ENCODE peak calls at places on chromosomes 6 and 20, in nine cellular contexts. One of them, this sample, is unnamed.

GRCh38 chr20:62739581-62740285 is 31.1 kb downstream of the NTSR1 start:
- DNase-seq in kidney epithelial cell: no peak
- DNase-seq in GM23248: peak
- DNase-seq in GM23338: no peak
- DNase-seq in PC-9: no peak
- DNase-seq in bronchial epithelial cell: no peak
- DNase-seq in endothelial cell of umbilical vein: no peak
- DNase-seq in Peyer's patch: peak
- DNase-seq in HL-60: no peak
- DNase-seq in this sample: no peak

GRCh38 chr6:121436966-121437756 is 1.7 kb downstream of the GJA1 start:
- DNase-seq in kidney epithelial cell: no peak
- DNase-seq in GM23248: peak
- DNase-seq in GM23338: peak
- DNase-seq in PC-9: no peak
- DNase-seq in bronchial epithelial cell: peak
- DNase-seq in endothelial cell of umbilical vein: peak
- DNase-seq in Peyer's patch: peak
- DNase-seq in HL-60: no peak
- DNase-seq in this sample: peak

GRCh38 chr20:46316984-46317684 is 8.8 kb upstream of the CDH22 start:
- DNase-seq in kidney epithelial cell: no peak
- DNase-seq in GM23248: no peak
- DNase-seq in GM23338: no peak
- DNase-seq in PC-9: no peak
- DNase-seq in bronchial epithelial cell: no peak
- DNase-seq in endothelial cell of umbilical vein: no peak
- DNase-seq in Peyer's patch: no peak
- DNase-seq in HL-60: no peak
- DNase-seq in this sample: no peak

GRCh38 chr6:143901885-143902708 is 37.8 kb downstream of the ZC2HC1B start:
- DNase-seq in kidney epithelial cell: no peak
- DNase-seq in GM23248: peak
- DNase-seq in GM23338: no peak
- DNase-seq in PC-9: no peak
- DNase-seq in bronchial epithelial cell: no peak
- DNase-seq in endothelial cell of umbilical vein: peak
- DNase-seq in Peyer's patch: no peak
- DNase-seq in HL-60: no peak
- DNase-seq in this sample: peak

GRCh38 chr6:5851261-5851757 is 155.4 kb downstream of the NRN1 start:
- DNase-seq in kidney epithelial cell: peak
- DNase-seq in GM23248: peak
- DNase-seq in GM23338: peak
- DNase-seq in PC-9: no peak
- DNase-seq in bronchial epithelial cell: peak
- DNase-seq in endothelial cell of umbilical vein: peak
- DNase-seq in Peyer's patch: peak
- DNase-seq in HL-60: no peak
- DNase-seq in this sample: peak

GRCh38 chr6:82000551-82000950 is 247.0 kb downstream of the IBTK start:
- DNase-seq in kidney epithelial cell: no peak
- DNase-seq in GM23248: no peak
- DNase-seq in GM23338: no peak
- DNase-seq in PC-9: no peak
- DNase-seq in bronchial epithelial cell: peak
- DNase-seq in endothelial cell of umbilical vein: no peak
- DNase-seq in Peyer's patch: no peak
- DNase-seq in HL-60: no peak
- DNase-seq in this sample: no peak

GRCh38 chr6:134589512-134589911 is 271.6 kb upstream of the SGK1 start:
- DNase-seq in kidney epithelial cell: peak
- DNase-seq in GM23248: peak
- DNase-seq in GM23338: peak
- DNase-seq in PC-9: peak
- DNase-seq in bronchial epithelial cell: peak
- DNase-seq in endothelial cell of umbilical vein: no peak
- DNase-seq in Peyer's patch: no peak
- DNase-seq in HL-60: no peak
- DNase-seq in this sample: peak

GRCh38 chr6:30490031-30490876 is 945 bp downstream of the HLA-E start:
- DNase-seq in kidney epithelial cell: no peak
- DNase-seq in GM23248: peak
- DNase-seq in GM23338: peak
- DNase-seq in PC-9: peak
- DNase-seq in bronchial epithelial cell: peak
- DNase-seq in endothelial cell of umbilical vein: peak
- DNase-seq in Peyer's patch: peak
- DNase-seq in HL-60: peak
- DNase-seq in this sample: peak

GRCh38 chr6:37373822-37374514 is 20.2 kb downstream of the RNF8 start:
- DNase-seq in kidney epithelial cell: no peak
- DNase-seq in GM23248: peak
- DNase-seq in GM23338: no peak
- DNase-seq in PC-9: no peak
- DNase-seq in bronchial epithelial cell: peak
- DNase-seq in endothelial cell of umbilical vein: peak
- DNase-seq in Peyer's patch: no peak
- DNase-seq in HL-60: no peak
- DNase-seq in this sample: peak

GRCh38 chr6:158661156-158661555 is 11.3 kb downstream of the SYTL3 start:
- DNase-seq in kidney epithelial cell: no peak
- DNase-seq in GM23248: no peak
- DNase-seq in GM23338: peak
- DNase-seq in PC-9: peak
- DNase-seq in bronchial epithelial cell: no peak
- DNase-seq in endothelial cell of umbilical vein: no peak
- DNase-seq in Peyer's patch: peak
- DNase-seq in HL-60: no peak
- DNase-seq in this sample: no peak

GRCh38 chr6:158663465-158664167 is 13.8 kb downstream of the SYTL3 start:
- DNase-seq in kidney epithelial cell: no peak
- DNase-seq in GM23248: no peak
- DNase-seq in GM23338: peak
- DNase-seq in PC-9: peak
- DNase-seq in bronchial epithelial cell: peak
- DNase-seq in endothelial cell of umbilical vein: no peak
- DNase-seq in Peyer's patch: no peak
- DNase-seq in HL-60: no peak
- DNase-seq in this sample: no peak

GRCh38 chr6:158665332-158665731 is 15.5 kb downstream of the SYTL3 start:
- DNase-seq in kidney epithelial cell: no peak
- DNase-seq in GM23248: no peak
- DNase-seq in GM23338: no peak
- DNase-seq in PC-9: no peak
- DNase-seq in bronchial epithelial cell: no peak
- DNase-seq in endothelial cell of umbilical vein: no peak
- DNase-seq in Peyer's patch: no peak
- DNase-seq in HL-60: no peak
- DNase-seq in this sample: no peak

GRCh38 chr6:158660331-158660730 is 10.5 kb downstream of the SYTL3 start:
- DNase-seq in kidney epithelial cell: no peak
- DNase-seq in GM23248: peak
- DNase-seq in GM23338: peak
- DNase-seq in PC-9: peak
- DNase-seq in bronchial epithelial cell: peak
- DNase-seq in endothelial cell of umbilical vein: no peak
- DNase-seq in Peyer's patch: peak
- DNase-seq in HL-60: no peak
- DNase-seq in this sample: no peak

DNA sequence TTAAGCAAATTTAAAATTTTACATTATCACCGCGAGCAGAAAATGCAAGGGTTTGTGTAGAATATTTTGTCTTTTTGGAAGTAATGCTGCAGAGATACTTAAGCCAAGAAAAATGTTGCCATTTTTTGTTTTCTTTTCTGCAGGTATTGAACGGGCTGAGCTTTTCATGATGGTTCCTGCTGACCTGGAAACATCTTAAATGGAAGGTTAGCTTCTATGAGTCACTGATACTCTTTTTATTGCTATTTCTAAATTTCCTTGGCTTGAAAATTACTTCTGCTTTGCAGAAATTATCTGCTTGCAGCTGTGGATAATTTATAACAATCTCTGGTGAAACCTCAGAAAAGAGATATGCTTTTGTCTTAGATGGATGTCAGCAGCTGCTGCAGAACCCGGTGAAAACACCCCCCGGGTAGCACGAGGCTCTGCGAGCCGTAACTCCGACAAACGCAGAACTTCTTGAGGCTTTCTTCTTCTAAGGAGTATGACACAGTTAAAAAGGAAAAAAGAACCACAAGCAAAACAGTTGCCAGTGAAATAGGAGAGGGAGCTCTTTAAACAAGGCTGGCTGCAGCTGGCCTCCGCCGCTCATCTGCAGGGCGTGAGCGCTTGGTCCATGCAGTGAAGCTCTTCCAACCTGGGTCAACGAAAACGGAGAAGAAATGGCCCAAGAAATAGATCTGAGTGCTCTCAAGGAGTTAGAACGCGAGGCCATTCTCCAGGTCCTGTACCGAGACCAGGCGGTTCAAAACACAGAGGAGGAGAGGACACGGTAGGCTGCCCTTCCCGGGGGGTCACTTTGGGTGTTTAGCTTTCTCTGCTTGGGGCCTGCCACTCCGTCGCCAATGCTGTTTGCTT is 13.0 kb downstream of the SYTL3 start:
- DNase-seq in kidney epithelial cell: no peak
- DNase-seq in GM23248: no peak
- DNase-seq in GM23338: no peak
- DNase-seq in PC-9: no peak
- DNase-seq in bronchial epithelial cell: no peak
- DNase-seq in endothelial cell of umbilical vein: no peak
- DNase-seq in Peyer's patch: no peak
- DNase-seq in HL-60: no peak
- DNase-seq in this sample: no peak
- H3K4me3 ChIP-seq in kidney epithelial cell: no peak
- H3K4me3 ChIP-seq in GM23248: no peak
- H3K4me3 ChIP-seq in GM23338: no peak
- H3K4me3 ChIP-seq in PC-9: no peak
- H3K4me3 ChIP-seq in bronchial epithelial cell: no peak
- H3K4me3 ChIP-seq in endothelial cell of umbilical vein: no peak
- H3K4me3 ChIP-seq in Peyer's patch: no peak
- H3K4me3 ChIP-seq in HL-60: no peak
- H3K4me3 ChIP-seq in this sample: no peak

GRCh38 chr20:21510995-21511394 is 2.9 kb downstream of the NKX2-2 start:
- DNase-seq in kidney epithelial cell: no peak
- DNase-seq in GM23248: no peak
- DNase-seq in GM23338: no peak
- DNase-seq in PC-9: no peak
- DNase-seq in bronchial epithelial cell: no peak
- DNase-seq in endothelial cell of umbilical vein: no peak
- DNase-seq in Peyer's patch: no peak
- DNase-seq in HL-60: no peak
- DNase-seq in this sample: no peak
- H3K4me3 ChIP-seq in kidney epithelial cell: no peak
- H3K4me3 ChIP-seq in GM23248: peak
- H3K4me3 ChIP-seq in GM23338: peak
- H3K4me3 ChIP-seq in PC-9: no peak
- H3K4me3 ChIP-seq in bronchial epithelial cell: no peak
- H3K4me3 ChIP-seq in endothelial cell of umbilical vein: no peak
- H3K4me3 ChIP-seq in Peyer's patch: no peak
- H3K4me3 ChIP-seq in HL-60: no peak
- H3K4me3 ChIP-seq in this sample: no peak

GRCh38 chr6:10099086-10099499 is 315.8 kb downstream of the TFAP2A start:
- DNase-seq in kidney epithelial cell: no peak
- DNase-seq in GM23248: no peak
- DNase-seq in GM23338: peak
- DNase-seq in PC-9: no peak
- DNase-seq in bronchial epithelial cell: no peak
- DNase-seq in endothelial cell of umbilical vein: no peak
- DNase-seq in Peyer's patch: no peak
- DNase-seq in HL-60: no peak
- DNase-seq in this sample: no peak

GRCh38 chr6:10101551-10102252 is 313.2 kb downstream of the TFAP2A start:
- DNase-seq in kidney epithelial cell: no peak
- DNase-seq in GM23248: peak
- DNase-seq in GM23338: no peak
- DNase-seq in PC-9: no peak
- DNase-seq in bronchial epithelial cell: no peak
- DNase-seq in endothelial cell of umbilical vein: no peak
- DNase-seq in Peyer's patch: no peak
- DNase-seq in HL-60: no peak
- DNase-seq in this sample: no peak

GRCh38 chr6:10099648-10100047 is 315.2 kb downstream of the TFAP2A start:
- DNase-seq in kidney epithelial cell: no peak
- DNase-seq in GM23248: no peak
- DNase-seq in GM23338: no peak
- DNase-seq in PC-9: no peak
- DNase-seq in bronchial epithelial cell: no peak
- DNase-seq in endothelial cell of umbilical vein: no peak
- DNase-seq in Peyer's patch: no peak
- DNase-seq in HL-60: peak
- DNase-seq in this sample: no peak
- H3K4me3 ChIP-seq in kidney epithelial cell: no peak
- H3K4me3 ChIP-seq in GM23248: no peak
- H3K4me3 ChIP-seq in GM23338: no peak
- H3K4me3 ChIP-seq in PC-9: peak
- H3K4me3 ChIP-seq in bronchial epithelial cell: no peak
- H3K4me3 ChIP-seq in endothelial cell of umbilical vein: no peak
- H3K4me3 ChIP-seq in Peyer's patch: no peak
- H3K4me3 ChIP-seq in HL-60: no peak
- H3K4me3 ChIP-seq in this sample: no peak

DNA sequence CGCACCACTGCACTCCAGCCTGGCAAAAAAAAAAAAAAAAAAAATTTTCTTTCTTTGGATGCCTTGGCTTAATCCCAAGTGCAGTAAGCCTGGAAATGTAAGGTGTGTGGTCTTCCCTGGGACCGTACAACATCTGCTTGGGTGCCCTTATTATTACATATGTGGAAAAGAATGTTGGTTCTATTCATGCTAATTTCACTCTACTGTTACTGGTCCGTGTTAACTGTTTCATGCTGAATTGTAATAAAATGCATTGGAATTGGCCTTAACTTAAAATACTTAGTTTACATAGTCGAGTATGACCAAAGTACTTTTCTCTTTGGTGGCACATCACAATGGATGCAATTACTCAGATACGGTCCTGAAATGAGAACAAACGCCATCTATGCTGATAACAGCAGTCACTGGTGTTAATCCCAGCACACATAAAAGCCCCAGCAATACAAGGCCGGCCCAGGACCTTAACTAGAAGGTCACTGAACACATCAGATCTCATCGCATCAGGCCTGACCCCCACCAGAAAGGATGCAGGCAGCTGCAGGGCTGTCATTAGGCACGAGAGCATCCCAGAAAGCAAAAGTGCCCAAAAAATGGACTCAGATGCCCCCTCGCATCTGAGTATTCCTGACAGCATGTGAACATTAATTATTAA is 1.2 kb downstream of the SERPINB6 start:
- DNase-seq in kidney epithelial cell: no peak
- DNase-seq in GM23248: peak
- DNase-seq in GM23338: no peak
- DNase-seq in PC-9: no peak
- DNase-seq in bronchial epithelial cell: no peak
- DNase-seq in endothelial cell of umbilical vein: peak
- DNase-seq in Peyer's patch: peak
- DNase-seq in HL-60: no peak
- DNase-seq in this sample: no peak
- H3K4me3 ChIP-seq in kidney epithelial cell: peak
- H3K4me3 ChIP-seq in GM23248: peak
- H3K4me3 ChIP-seq in GM23338: peak
- H3K4me3 ChIP-seq in PC-9: peak
- H3K4me3 ChIP-seq in bronchial epithelial cell: peak
- H3K4me3 ChIP-seq in endothelial cell of umbilical vein: peak
- H3K4me3 ChIP-seq in Peyer's patch: peak
- H3K4me3 ChIP-seq in HL-60: peak
- H3K4me3 ChIP-seq in this sample: peak